ENCODE peak calls at places on chromosomes 5 and 9, in nine cellular contexts. Q is A549; I is PC-3; R is CD4-positive, CD25-positive, alpha-beta regulatory T cell; U is DND-41; F is GM23338; H is lung; Y is CD8-positive, alpha-beta memory T cell; G is trophoblast cell. A is an unnamed sample.

GRCh38 chr9:12853021-12853420 is 78.2 kb downstream of the LURAP1L start:
- DNase-seq in Q (peak), G (no peak), F (no peak), I (peak), U (no peak), R (no peak), H (no peak), Y (no peak), A (no peak)

GRCh38 chr5:137737349-137738256 is 1.7 kb upstream of the KLHL3 start:
- DNase-seq in F (no peak), I (peak), R (no peak), G (peak), U (no peak), H (no peak), Q (no peak), Y (no peak), A (peak)

GRCh38 chr9:133771486-133772482 is 33.6 kb upstream of the SARDH start:
- DNase-seq in H (no peak), R (no peak), Y (no peak), I (no peak), F (no peak), G (no peak), Q (no peak), U (no peak), A (no peak)

GRCh38 chr5:60339691-60340191 is 360.2 kb downstream of the DEPDC1B start:
- DNase-seq in Q (no peak), F (no peak), H (no peak), U (no peak), R (no peak), Y (no peak), G (no peak), I (no peak), A (no peak)

GRCh38 chr5:164148292-164148691 is 642.9 kb downstream of the MAT2B start:
- DNase-seq in H (no peak), Y (no peak), U (no peak), G (no peak), R (no peak), Q (no peak), F (peak), I (no peak), A (no peak)

GRCh38 chr5:79831381-79831780 is 141.7 kb downstream of the CMYA5 start:
- DNase-seq in I (no peak), H (no peak), Y (no peak), F (no peak), R (no peak), G (no peak), Q (no peak), U (no peak), A (no peak)

GRCh38 chr5:122292357-122292756 is 19.7 kb upstream of the SNCAIP start:
- DNase-seq in F (no peak), U (no peak), Y (no peak), G (no peak), I (no peak), H (no peak), Q (no peak), R (no peak), A (no peak)

GRCh38 chr9:120625222-120625621 is 45.3 kb upstream of the CDK5RAP2 start:
- DNase-seq in Y (no peak), I (no peak), H (no peak), Q (no peak), G (no peak), F (peak), U (no peak), R (no peak), A (no peak)

GRCh38 chr5:157993201-157993600 is 134.3 kb upstream of the CLINT1 start:
- DNase-seq in Q (no peak), H (no peak), R (no peak), G (no peak), I (no peak), F (no peak), Y (no peak), U (no peak), A (no peak)

GRCh38 chr9:1978941-1979340 is 36.2 kb upstream of the SMARCA2 start:
- DNase-seq in I (no peak), H (no peak), U (no peak), Y (no peak), F (no peak), G (no peak), Q (no peak), R (no peak), A (peak)

GRCh38 chr5:119435436-119436132 is 16.7 kb upstream of the HSD17B4 start:
- DNase-seq in Y (peak), R (peak), Q (peak), U (peak), H (peak), G (peak), I (peak), F (peak), A (no peak)

GRCh38 chr9:89702401-89702800 is 97.6 kb downstream of the GADD45G start:
- DNase-seq in Y (no peak), Q (no peak), G (no peak), R (no peak), U (no peak), F (no peak), H (no peak), I (no peak), A (no peak)

GRCh38 chr5:176810687-176811501 is 535 bp downstream of the UNC5A start:
- DNase-seq in U (no peak), I (no peak), H (no peak), R (no peak), F (peak), G (no peak), Y (no peak), Q (no peak), A (no peak)

GRCh38 chr9:131734781-131735180 is 5.1 kb downstream of the RAPGEF1 start:
- DNase-seq in F (no peak), U (no peak), Y (no peak), H (no peak), Q (no peak), R (no peak), G (no peak), I (no peak), A (no peak)

GRCh38 chr9:131736440-131736839 is 3.4 kb downstream of the RAPGEF1 start:
- DNase-seq in Q (no peak), Y (no peak), F (no peak), I (no peak), G (no peak), R (no peak), U (no peak), H (no peak), A (no peak)

GRCh38 chr9:131734165-131734610 is 5.7 kb downstream of the RAPGEF1 start:
- DNase-seq in H (peak), I (peak), F (no peak), Q (peak), R (peak), U (peak), G (no peak), Y (peak), A (no peak)

GRCh38 chr9:131733601-131734061 is 6.2 kb downstream of the RAPGEF1 start:
- DNase-seq in I (peak), R (peak), Q (peak), H (no peak), F (peak), U (peak), Y (peak), G (peak), A (peak)

GRCh38 chr9:131735238-131736181 is 4.4 kb downstream of the RAPGEF1 start:
- DNase-seq in G (no peak), H (no peak), Y (no peak), R (no peak), I (peak), F (no peak), Q (peak), U (no peak), A (no peak)
- H3K27ac ChIP-seq in G (no peak), H (no peak), Y (no peak), R (peak), I (peak), F (no peak), Q (peak), U (no peak), A (no peak)

GRCh38 chr9:126607731-126608130 is 6.0 kb upstream of the LMX1B start:
- DNase-seq in H (no peak), Q (no peak), Y (no peak), F (no peak), U (no peak), R (no peak), I (no peak), G (no peak), A (no peak)
- H3K27ac ChIP-seq in H (no peak), Q (no peak), Y (no peak), F (no peak), U (no peak), R (no peak), I (no peak), G (no peak), A (no peak)

DNA sequence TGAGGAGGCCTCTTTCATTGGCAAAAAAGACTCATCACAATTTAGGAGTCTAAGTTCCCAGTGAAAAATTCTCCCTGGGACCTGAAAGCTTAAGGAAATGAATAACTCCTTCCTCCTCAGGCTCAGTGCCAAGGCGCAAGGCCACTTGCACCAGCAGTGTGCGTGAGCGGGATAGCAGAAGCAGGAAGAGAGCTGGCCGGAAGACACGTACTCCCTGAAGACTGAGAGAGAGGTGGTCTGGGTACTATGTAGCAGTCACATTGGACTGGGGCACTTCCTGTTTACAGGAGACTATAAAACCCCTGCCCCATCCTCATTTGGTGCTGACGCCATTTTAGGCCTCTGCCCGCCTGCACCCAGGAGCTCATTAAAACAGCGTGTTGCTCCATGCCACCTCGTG is 66.3 kb upstream of the IL33 start:
- DNase-seq in R (no peak), U (no peak), G (no peak), Y (no peak), I (no peak), F (no peak), Q (no peak), H (no peak), A (no peak)
- H3K27ac ChIP-seq in R (no peak), U (no peak), G (no peak), Y (no peak), I (no peak), F (no peak), Q (no peak), H (no peak), A (no peak)

GRCh38 chr5:179623001-179623905 is at the start of gene HNRNPH1:
- DNase-seq in H (peak), R (peak), G (peak), U (peak), F (peak), Q (peak), I (peak), Y (peak), A (peak)

GRCh38 chr5:179623906-179624741 is 653 bp upstream of the HNRNPH1 start:
- DNase-seq in I (peak), R (peak), U (peak), Y (peak), H (no peak), Q (no peak), F (peak), G (peak), A (peak)

GRCh38 chr5:179620703-179621350 is 2.6 kb downstream of the HNRNPH1 start:
- DNase-seq in Y (no peak), H (no peak), R (no peak), G (no peak), U (no peak), F (no peak), I (no peak), Q (no peak), A (no peak)

GRCh38 chr5:179621551-179621971 is 1.9 kb downstream of the HNRNPH1 start:
- DNase-seq in G (no peak), Y (no peak), I (no peak), U (no peak), R (no peak), F (no peak), H (no peak), Q (no peak), A (no peak)

GRCh38 chr5:179624841-179625271 is 1.4 kb upstream of the HNRNPH1 start:
- DNase-seq in F (no peak), R (no peak), I (no peak), Y (no peak), G (no peak), U (no peak), H (no peak), Q (no peak), A (no peak)
- H3K27ac ChIP-seq in F (peak), R (peak), I (peak), Y (peak), G (no peak), U (peak), H (no peak), Q (peak), A (no peak)

GRCh38 chr5:14155075-14155474 is 11.9 kb downstream of the TRIO start:
- DNase-seq in Y (no peak), I (no peak), H (no peak), U (no peak), F (no peak), G (no peak), Q (no peak), R (no peak), A (no peak)
- H3K27ac ChIP-seq in Y (no peak), I (peak), H (no peak), U (no peak), F (no peak), G (no peak), Q (peak), R (no peak), A (peak)

GRCh38 chr9:32486839-32487562 is 39.0 kb downstream of the RIGI start:
- DNase-seq in Q (no peak), Y (no peak), R (no peak), G (no peak), I (no peak), F (no peak), H (no peak), U (no peak), A (no peak)
- H3K27ac ChIP-seq in Q (no peak), Y (no peak), R (no peak), G (no peak), I (peak), F (no peak), H (no peak), U (no peak), A (peak)